ENCODE peak calls at places on chromosomes 3 and 15, in ten cellular contexts. J is Peyer's patch; E is Ammon's horn; R is activated effector memory CD4-positive, alpha-beta T cell treated with anti-CD3 and anti-CD28 coated beads, Interleukin-2, amount 50 U/mL, for 16 hours; G is EL; N is HTR-8/SVneo; C is activated T-helper 9 cell treated with anti-CD3 and anti-CD28 coated beads, Interleukin-2, amount 50 U/mL, for 16 hours; H is KBM-7; F is endothelial cell of umbilical vein; T is mammary epithelial cell. V is an unnamed sample.

GRCh38 chr15:70284438-70285214 is 186.9 kb upstream of the TLE3 start:
- DNase-seq in R (no peak), C (no peak), G (no peak), E (peak), T (no peak), H (no peak), F (no peak), J (peak), N (no peak), V (peak)

GRCh38 chr15:63826513-63826912 is 7.2 kb downstream of the HERC1 start:
- DNase-seq in F (peak), G (no peak), T (no peak), N (no peak), J (no peak), E (no peak), H (peak), R (no peak), C (no peak), V (no peak)

GRCh38 chr3:155504682-155505081 is 211.2 kb upstream of the STRIT1 start:
- DNase-seq in H (no peak), N (no peak), T (no peak), E (no peak), G (no peak), J (no peak), C (no peak), R (no peak), F (no peak), V (no peak)

GRCh38 chr15:91867581-91868026 is 14.1 kb downstream of the SLCO3A1 start:
- DNase-seq in J (peak), F (no peak), G (peak), T (peak), N (peak), E (no peak), R (no peak), C (no peak), H (no peak), V (peak)

GRCh38 chr15:99054025-99054387 is 46.4 kb upstream of the PGPEP1L start:
- DNase-seq in H (no peak), J (no peak), G (no peak), C (no peak), N (no peak), E (no peak), T (no peak), F (no peak), R (no peak), V (no peak)

GRCh38 chr3:61080737-61081445 is 170.4 kb downstream of the FHIT start:
- DNase-seq in J (no peak), N (no peak), T (no peak), H (no peak), G (no peak), E (no peak), C (no peak), R (no peak), F (no peak), V (no peak)

GRCh38 chr3:55608266-55608937 is 121.3 kb upstream of the WNT5A start:
- DNase-seq in T (no peak), H (no peak), G (no peak), E (no peak), F (no peak), N (no peak), J (no peak), C (no peak), R (no peak), V (no peak)

GRCh38 chr15:26771168-26771916 is 1.5 kb downstream of the GABRB3 start:
- DNase-seq in N (no peak), J (no peak), H (no peak), G (no peak), C (no peak), R (no peak), T (no peak), E (no peak), F (no peak), V (no peak)

GRCh38 chr3:146590521-146590920 is 14.6 kb downstream of the PLSCR5 start:
- DNase-seq in F (peak), R (no peak), G (peak), J (no peak), E (no peak), C (no peak), T (no peak), N (no peak), H (no peak), V (no peak)

GRCh38 chr3:23100106-23100505 is 103.0 kb upstream of the UBE2E2 start:
- DNase-seq in R (no peak), G (no peak), F (no peak), C (no peak), J (no peak), H (no peak), N (no peak), T (no peak), E (no peak), V (no peak)

GRCh38 chr15:99096894-99097426 is 7.9 kb upstream of the SYNM start:
- DNase-seq in E (no peak), T (peak), R (no peak), F (no peak), N (no peak), C (no peak), J (no peak), H (no peak), G (no peak), V (no peak)

GRCh38 chr3:167742338-167742737 is 6.8 kb downstream of the SERPINI1 start:
- DNase-seq in T (no peak), N (no peak), H (no peak), E (peak), R (no peak), C (no peak), G (no peak), J (no peak), F (no peak), V (no peak)

GRCh38 chr15:58548308-58549012 is 116.7 kb downstream of the LIPC start:
- DNase-seq in N (no peak), R (no peak), F (no peak), T (no peak), E (no peak), G (no peak), J (no peak), H (no peak), C (no peak), V (no peak)

GRCh38 chr3:50237754-50238548 is 1.9 kb downstream of the GNAI2 start:
- DNase-seq in N (peak), E (peak), R (peak), H (peak), F (peak), J (peak), G (peak), C (peak), T (peak), V (peak)

GRCh38 chr15:68230157-68231100 is 901 bp upstream of the CLN6 start:
- DNase-seq in R (peak), J (no peak), F (peak), G (peak), T (no peak), N (no peak), H (no peak), E (no peak), C (no peak), V (no peak)

GRCh38 chr3:14876942-14877341 is 58.2 kb downstream of the FGD5 start:
- DNase-seq in R (peak), T (no peak), H (no peak), E (no peak), J (peak), F (peak), N (no peak), G (no peak), C (no peak), V (no peak)

GRCh38 chr3:8457039-8457438 is 44.6 kb upstream of the LMCD1 start:
- DNase-seq in R (no peak), N (no peak), H (no peak), C (no peak), F (no peak), G (peak), J (no peak), T (no peak), E (no peak), V (no peak)

GRCh38 chr15:70576683-70577082 is 186.7 kb downstream of the UACA start:
- DNase-seq in N (no peak), G (no peak), R (no peak), F (no peak), T (no peak), C (no peak), E (no peak), J (no peak), H (no peak), V (no peak)

GRCh38 chr3:177552051-177552450 is 354.8 kb upstream of the TBL1XR1 start:
- DNase-seq in R (no peak), F (no peak), E (no peak), N (no peak), T (no peak), H (no peak), J (no peak), C (no peak), G (no peak), V (no peak)

GRCh38 chr3:61783993-61784718 is 222.8 kb downstream of the PTPRG start:
- DNase-seq in T (peak), H (no peak), E (no peak), G (peak), N (no peak), J (no peak), C (no peak), F (no peak), R (no peak), V (no peak)

V was measured in RWPE2.